ENCODE peak calls at places on chromosomes 5 and 9, in six cellular contexts. One of them, this sample, is unnamed.

GRCh38 chr9:126165755-126166154 is 160.9 kb upstream of the MVB12B start:
- DNase-seq in prostate gland: peak
- DNase-seq in cardiac muscle cell: no peak
- DNase-seq in endodermal cell: no peak
- DNase-seq in stomach: peak
- DNase-seq in HCT116: no peak
- DNase-seq in this sample: no peak

GRCh38 chr9:34377402-34377741 is 674 bp upstream of the MYORG start:
- DNase-seq in prostate gland: peak
- DNase-seq in cardiac muscle cell: peak
- DNase-seq in endodermal cell: no peak
- DNase-seq in stomach: no peak
- DNase-seq in HCT116: no peak
- DNase-seq in this sample: no peak

GRCh38 chr5:89535421-89535820 is 652.4 kb upstream of the MEF2C start:
- DNase-seq in prostate gland: no peak
- DNase-seq in cardiac muscle cell: no peak
- DNase-seq in endodermal cell: no peak
- DNase-seq in stomach: no peak
- DNase-seq in HCT116: no peak
- DNase-seq in this sample: no peak

GRCh38 chr9:10479172-10479571 is 133.6 kb downstream of the PTPRD start:
- DNase-seq in prostate gland: no peak
- DNase-seq in cardiac muscle cell: peak
- DNase-seq in endodermal cell: no peak
- DNase-seq in stomach: no peak
- DNase-seq in HCT116: no peak
- DNase-seq in this sample: no peak

GRCh38 chr9:131103535-131103934 is 7.2 kb downstream of the AIF1L start:
- DNase-seq in prostate gland: no peak
- DNase-seq in cardiac muscle cell: no peak
- DNase-seq in endodermal cell: no peak
- DNase-seq in stomach: no peak
- DNase-seq in HCT116: no peak
- DNase-seq in this sample: no peak

GRCh38 chr9:15231788-15232635 is 75.0 kb downstream of the TTC39B start:
- DNase-seq in prostate gland: no peak
- DNase-seq in cardiac muscle cell: peak
- DNase-seq in endodermal cell: peak
- DNase-seq in stomach: no peak
- DNase-seq in HCT116: peak
- DNase-seq in this sample: no peak

GRCh38 chr9:12712532-12712931 is 19.3 kb downstream of the TYRP1 start:
- DNase-seq in prostate gland: no peak
- DNase-seq in cardiac muscle cell: no peak
- DNase-seq in endodermal cell: no peak
- DNase-seq in stomach: no peak
- DNase-seq in HCT116: no peak
- DNase-seq in this sample: no peak

GRCh38 chr5:128290152-128290858 is 206.7 kb downstream of the SLC12A2 start:
- DNase-seq in prostate gland: no peak
- DNase-seq in cardiac muscle cell: no peak
- DNase-seq in endodermal cell: no peak
- DNase-seq in stomach: no peak
- DNase-seq in HCT116: no peak
- DNase-seq in this sample: no peak

GRCh38 chr5:11683666-11684065 is 220.6 kb downstream of the CTNND2 start:
- DNase-seq in prostate gland: no peak
- DNase-seq in cardiac muscle cell: no peak
- DNase-seq in endodermal cell: no peak
- DNase-seq in stomach: no peak
- DNase-seq in HCT116: no peak
- DNase-seq in this sample: no peak

GRCh38 chr9:14692536-14692917 is 705 bp downstream of the ZDHHC21 start:
- DNase-seq in prostate gland: no peak
- DNase-seq in cardiac muscle cell: no peak
- DNase-seq in endodermal cell: no peak
- DNase-seq in stomach: no peak
- DNase-seq in HCT116: no peak
- DNase-seq in this sample: no peak

GRCh38 chr5:141641634-141642278 is 5.0 kb downstream of the RELL2 start:
- DNase-seq in prostate gland: no peak
- DNase-seq in cardiac muscle cell: no peak
- DNase-seq in endodermal cell: no peak
- DNase-seq in stomach: no peak
- DNase-seq in HCT116: no peak
- DNase-seq in this sample: no peak

GRCh38 chr5:10987881-10988504 is 227.0 kb upstream of the DAP start:
- DNase-seq in prostate gland: peak
- DNase-seq in cardiac muscle cell: peak
- DNase-seq in endodermal cell: peak
- DNase-seq in stomach: peak
- DNase-seq in HCT116: peak
- DNase-seq in this sample: no peak

GRCh38 chr9:90478821-90479220 is 163.8 kb downstream of the DIRAS2 start:
- DNase-seq in prostate gland: no peak
- DNase-seq in cardiac muscle cell: no peak
- DNase-seq in endodermal cell: peak
- DNase-seq in stomach: no peak
- DNase-seq in HCT116: no peak
- DNase-seq in this sample: no peak

GRCh38 chr5:159552751-159553150 is 222.5 kb upstream of the IL12B start:
- DNase-seq in prostate gland: no peak
- DNase-seq in cardiac muscle cell: no peak
- DNase-seq in endodermal cell: no peak
- DNase-seq in stomach: no peak
- DNase-seq in HCT116: no peak
- DNase-seq in this sample: no peak

GRCh38 chr5:1652873-1653707 is 129.3 kb upstream of the LPCAT1 start:
- DNase-seq in prostate gland: no peak
- DNase-seq in cardiac muscle cell: no peak
- DNase-seq in endodermal cell: peak
- DNase-seq in stomach: no peak
- DNase-seq in HCT116: no peak
- DNase-seq in this sample: no peak

GRCh38 chr5:161966544-161966943 is 101.0 kb upstream of the GABRG2 start:
- DNase-seq in prostate gland: no peak
- DNase-seq in cardiac muscle cell: peak
- DNase-seq in endodermal cell: no peak
- DNase-seq in stomach: no peak
- DNase-seq in HCT116: no peak
- DNase-seq in this sample: no peak

GRCh38 chr5:124678992-124679519 is 67.4 kb downstream of the ZNF608 start:
- DNase-seq in prostate gland: peak
- DNase-seq in cardiac muscle cell: no peak
- DNase-seq in endodermal cell: no peak
- DNase-seq in stomach: no peak
- DNase-seq in HCT116: no peak
- DNase-seq in this sample: no peak

GRCh38 chr5:132662925-132663770 is 5.2 kb downstream of the IL13 start:
- DNase-seq in prostate gland: no peak
- DNase-seq in cardiac muscle cell: no peak
- DNase-seq in endodermal cell: peak
- DNase-seq in stomach: peak
- DNase-seq in HCT116: no peak
- DNase-seq in this sample: no peak

GRCh38 chr9:19036611-19037010 is 3.6 kb upstream of the SAXO1 start:
- DNase-seq in prostate gland: no peak
- DNase-seq in cardiac muscle cell: no peak
- DNase-seq in endodermal cell: no peak
- DNase-seq in stomach: no peak
- DNase-seq in HCT116: no peak
- DNase-seq in this sample: no peak
- TF ChIP-seq CTCF in prostate gland: no peak
- TF ChIP-seq CTCF in cardiac muscle cell: no peak
- TF ChIP-seq CTCF in endodermal cell: peak
- TF ChIP-seq CTCF in stomach: no peak
- TF ChIP-seq CTCF in HCT116: peak
- TF ChIP-seq CTCF in this sample: no peak

DNA sequence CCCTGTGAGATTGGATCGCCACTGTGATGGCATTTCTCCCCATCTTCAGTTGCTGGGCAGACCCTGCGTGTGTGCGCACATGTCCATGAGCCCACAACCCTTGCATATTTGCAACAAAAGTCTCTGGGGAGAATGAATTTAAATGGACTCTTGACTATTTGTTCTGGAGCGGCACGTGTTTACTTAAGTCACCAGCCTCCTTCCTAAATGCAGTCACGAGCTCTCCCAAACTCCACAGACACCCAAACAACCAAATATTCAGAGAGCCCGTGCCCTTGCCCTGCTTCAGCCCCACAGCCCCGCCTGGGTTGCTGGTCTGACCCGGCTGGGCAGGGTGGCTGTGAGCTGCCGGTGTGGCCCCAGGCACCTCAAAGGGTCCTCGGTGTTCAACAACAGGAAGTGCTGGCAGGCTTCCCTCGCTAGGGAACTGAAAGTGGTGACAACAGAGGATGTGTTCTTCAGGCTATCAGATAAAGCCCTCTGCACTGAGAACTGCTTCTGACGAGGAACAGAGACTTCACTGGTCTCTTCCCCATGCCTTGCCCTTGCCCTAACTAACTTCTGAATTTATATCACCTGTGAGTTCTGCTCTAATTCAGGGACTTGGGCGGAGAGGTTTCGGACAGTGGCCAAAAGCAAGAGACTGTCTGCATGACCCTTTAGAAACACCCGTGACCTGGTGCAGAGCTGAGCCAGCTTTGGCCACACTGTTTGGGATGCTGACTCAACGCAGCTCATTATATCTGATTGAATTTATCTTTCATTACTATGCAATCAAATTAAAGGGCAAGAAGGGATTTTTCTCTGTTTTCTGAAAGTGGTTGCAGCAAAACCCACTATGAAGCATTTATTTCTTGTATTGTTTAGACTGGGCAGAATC is 19.2 kb upstream of the CD180 start:
- DNase-seq in prostate gland: peak
- DNase-seq in cardiac muscle cell: peak
- DNase-seq in endodermal cell: peak
- DNase-seq in stomach: peak
- DNase-seq in HCT116: no peak
- DNase-seq in this sample: no peak
- H3K4me3 ChIP-seq in prostate gland: peak
- H3K4me3 ChIP-seq in cardiac muscle cell: no peak
- H3K4me3 ChIP-seq in endodermal cell: no peak
- H3K4me3 ChIP-seq in stomach: peak
- H3K4me3 ChIP-seq in HCT116: no peak
- H3K4me3 ChIP-seq in this sample: no peak

GRCh38 chr5:147752033-147752432 is 30.5 kb downstream of the JAKMIP2 start:
- DNase-seq in prostate gland: no peak
- DNase-seq in cardiac muscle cell: no peak
- DNase-seq in endodermal cell: no peak
- DNase-seq in stomach: no peak
- DNase-seq in HCT116: no peak
- DNase-seq in this sample: no peak

GRCh38 chr5:147753783-147754182 is 28.7 kb downstream of the JAKMIP2 start:
- DNase-seq in prostate gland: no peak
- DNase-seq in cardiac muscle cell: no peak
- DNase-seq in endodermal cell: no peak
- DNase-seq in stomach: no peak
- DNase-seq in HCT116: no peak
- DNase-seq in this sample: no peak

GRCh38 chr5:147756566-147756965 is 26.0 kb downstream of the JAKMIP2 start:
- DNase-seq in prostate gland: peak
- DNase-seq in cardiac muscle cell: no peak
- DNase-seq in endodermal cell: no peak
- DNase-seq in stomach: no peak
- DNase-seq in HCT116: no peak
- DNase-seq in this sample: no peak

GRCh38 chr5:147752666-147753290 is 29.8 kb downstream of the JAKMIP2 start:
- DNase-seq in prostate gland: no peak
- DNase-seq in cardiac muscle cell: no peak
- DNase-seq in endodermal cell: no peak
- DNase-seq in stomach: no peak
- DNase-seq in HCT116: no peak
- DNase-seq in this sample: no peak

GRCh38 chr5:147754372-147755122 is 28.0 kb downstream of the JAKMIP2 start:
- DNase-seq in prostate gland: no peak
- DNase-seq in cardiac muscle cell: no peak
- DNase-seq in endodermal cell: no peak
- DNase-seq in stomach: no peak
- DNase-seq in HCT116: no peak
- DNase-seq in this sample: no peak
- TF ChIP-seq CTCF in prostate gland: no peak
- TF ChIP-seq CTCF in cardiac muscle cell: no peak
- TF ChIP-seq CTCF in endodermal cell: no peak
- TF ChIP-seq CTCF in stomach: no peak
- TF ChIP-seq CTCF in HCT116: no peak
- TF ChIP-seq CTCF in this sample: no peak

GRCh38 chr5:181283347-181283746 is 22.4 kb upstream of the TRIM52 start:
- DNase-seq in prostate gland: no peak
- DNase-seq in cardiac muscle cell: no peak
- DNase-seq in endodermal cell: no peak
- DNase-seq in stomach: no peak
- DNase-seq in HCT116: no peak
- DNase-seq in this sample: no peak

GRCh38 chr5:181282874-181283273 is 21.9 kb upstream of the TRIM52 start:
- DNase-seq in prostate gland: no peak
- DNase-seq in cardiac muscle cell: no peak
- DNase-seq in endodermal cell: no peak
- DNase-seq in stomach: no peak
- DNase-seq in HCT116: no peak
- DNase-seq in this sample: no peak

GRCh38 chr5:181281984-181282316 is 21.0 kb upstream of the TRIM52 start:
- DNase-seq in prostate gland: no peak
- DNase-seq in cardiac muscle cell: no peak
- DNase-seq in endodermal cell: no peak
- DNase-seq in stomach: no peak
- DNase-seq in HCT116: no peak
- DNase-seq in this sample: no peak

GRCh38 chr5:181281077-181281983 is 20.4 kb upstream of the TRIM52 start:
- DNase-seq in prostate gland: no peak
- DNase-seq in cardiac muscle cell: peak
- DNase-seq in endodermal cell: peak
- DNase-seq in stomach: no peak
- DNase-seq in HCT116: no peak
- DNase-seq in this sample: no peak

GRCh38 chr5:181280251-181280762 is 19.4 kb upstream of the TRIM52 start:
- DNase-seq in prostate gland: no peak
- DNase-seq in cardiac muscle cell: no peak
- DNase-seq in endodermal cell: no peak
- DNase-seq in stomach: no peak
- DNase-seq in HCT116: no peak
- DNase-seq in this sample: no peak
- H3K4me3 ChIP-seq in prostate gland: no peak
- H3K4me3 ChIP-seq in cardiac muscle cell: peak
- H3K4me3 ChIP-seq in endodermal cell: peak
- H3K4me3 ChIP-seq in stomach: no peak
- H3K4me3 ChIP-seq in HCT116: no peak
- H3K4me3 ChIP-seq in this sample: no peak

GRCh38 chr5:66440202-66440680 is 156.0 kb upstream of the MAST4 start:
- DNase-seq in prostate gland: no peak
- DNase-seq in cardiac muscle cell: no peak
- DNase-seq in endodermal cell: no peak
- DNase-seq in stomach: no peak
- DNase-seq in HCT116: no peak
- DNase-seq in this sample: no peak

GRCh38 chr5:66436721-66437120 is 159.5 kb upstream of the MAST4 start:
- DNase-seq in prostate gland: no peak
- DNase-seq in cardiac muscle cell: no peak
- DNase-seq in endodermal cell: peak
- DNase-seq in stomach: no peak
- DNase-seq in HCT116: peak
- DNase-seq in this sample: no peak
- TF ChIP-seq CTCF in prostate gland: no peak
- TF ChIP-seq CTCF in cardiac muscle cell: peak
- TF ChIP-seq CTCF in endodermal cell: peak
- TF ChIP-seq CTCF in stomach: no peak
- TF ChIP-seq CTCF in HCT116: peak
- TF ChIP-seq CTCF in this sample: peak

This sample was measured in HFF-Myc.